ENCODE peak calls at places on chromosomes 4 and X, in four cellular contexts. V, U, N and Z are unnamed samples.

GRCh38 chr4:70559216-70559830 is 32.7 kb upstream of the AMBN start:
- DNase-seq in N (peak), V (peak), U (no peak), Z (peak)

GRCh38 chrX:45068555-45068954 is 132.1 kb downstream of the DIPK2B start:
- DNase-seq in V (no peak), N (no peak), U (no peak), Z (peak)

GRCh38 chr4:165330666-165331065 is 3.2 kb downstream of the MSMO1 start:
- DNase-seq in U (no peak), N (no peak), V (no peak), Z (no peak)

GRCh38 chr4:111399523-111400135 is 745.6 kb upstream of the FAM241A start:
- DNase-seq in U (no peak), N (peak), V (peak), Z (no peak)

GRCh38 chr4:82138376-82138775 is 235.4 kb downstream of the HNRNPD start:
- DNase-seq in V (peak), U (no peak), N (no peak), Z (no peak)

GRCh38 chrX:20118065-20118824 is 1.5 kb upstream of the MAP7D2 start:
- DNase-seq in N (no peak), V (no peak), U (no peak), Z (no peak)

GRCh38 chrX:24426340-24426913 is 38.7 kb upstream of the PDK3 start:
- DNase-seq in N (peak), V (peak), U (no peak), Z (peak)

GRCh38 chrX:69307736-69308135 is 142.5 kb upstream of the PJA1 start:
- DNase-seq in N (no peak), U (no peak), V (no peak), Z (no peak)

GRCh38 chrX:29318051-29318450 is 730.8 kb downstream of the IL1RAPL1 start:
- DNase-seq in V (peak), N (peak), U (peak), Z (peak)

GRCh38 chrX:22952011-22952410 is 47.7 kb upstream of the DDX53 start:
- DNase-seq in V (peak), N (peak), U (no peak), Z (peak)

GRCh38 chr4:1465173-1466033 is 59.2 kb upstream of the NKX1-1 start:
- DNase-seq in U (no peak), V (no peak), N (no peak), Z (no peak)

GRCh38 chr4:78766650-78767049 is 9.5 kb upstream of the BMP2K start:
- DNase-seq in V (no peak), N (no peak), U (no peak), Z (no peak)

GRCh38 chr4:10104211-10104990 is 12.2 kb downstream of the WDR1 start:
- DNase-seq in V (no peak), U (no peak), N (no peak), Z (no peak)

GRCh38 chrX:44667771-44668170 is 125.1 kb upstream of the FUNDC1 start:
- DNase-seq in V (peak), N (no peak), U (no peak), Z (no peak)

GRCh38 chrX:46653482-46653881 is 79.9 kb downstream of the CHST7 start:
- DNase-seq in V (peak), U (no peak), N (no peak), Z (peak)

GRCh38 chrX:90012395-90012794 is 90.7 kb downstream of the TGIF2LX start:
- DNase-seq in N (no peak), V (no peak), U (no peak), Z (no peak)